ENCODE peak calls at places on chromosomes 1 and 21, in seven cellular contexts. One of them, this sample, is unnamed. For H3K36me3, the result is how much of the 10 kb centered on the place peaks cover.

GRCh38 chr1:61746768-61747167 is 4.5 kb downstream of the PATJ start:
- DNase-seq in body of pancreas: no peak
- DNase-seq in CD8-positive, alpha-beta memory T cell: no peak
- DNase-seq in heart left ventricle: no peak
- DNase-seq in SK-N-SH: no peak
- DNase-seq in cardiac muscle cell: no peak
- DNase-seq in sigmoid colon: no peak
- DNase-seq in this sample: no peak

GRCh38 chr1:160284220-160284781 is 632 bp downstream of the PEX19 start:
- DNase-seq in body of pancreas: no peak
- DNase-seq in CD8-positive, alpha-beta memory T cell: no peak
- DNase-seq in heart left ventricle: no peak
- DNase-seq in SK-N-SH: no peak
- DNase-seq in cardiac muscle cell: peak
- DNase-seq in sigmoid colon: no peak
- DNase-seq in this sample: no peak

GRCh38 chr1:55559111-55559510 is 343.9 kb upstream of the USP24 start:
- DNase-seq in body of pancreas: no peak
- DNase-seq in CD8-positive, alpha-beta memory T cell: no peak
- DNase-seq in heart left ventricle: no peak
- DNase-seq in SK-N-SH: no peak
- DNase-seq in cardiac muscle cell: no peak
- DNase-seq in sigmoid colon: no peak
- DNase-seq in this sample: no peak

GRCh38 chr1:114234408-114235119 is 80.9 kb upstream of the SYT6 start:
- DNase-seq in body of pancreas: no peak
- DNase-seq in CD8-positive, alpha-beta memory T cell: no peak
- DNase-seq in heart left ventricle: no peak
- DNase-seq in SK-N-SH: no peak
- DNase-seq in cardiac muscle cell: no peak
- DNase-seq in sigmoid colon: no peak
- DNase-seq in this sample: no peak

GRCh38 chr1:215883004-215883403 is 315.9 kb downstream of the KCTD3 start:
- DNase-seq in body of pancreas: no peak
- DNase-seq in CD8-positive, alpha-beta memory T cell: no peak
- DNase-seq in heart left ventricle: no peak
- DNase-seq in SK-N-SH: no peak
- DNase-seq in cardiac muscle cell: no peak
- DNase-seq in sigmoid colon: no peak
- DNase-seq in this sample: no peak

GRCh38 chr1:2018217-2019161 is 656 bp upstream of the GABRD start:
- DNase-seq in body of pancreas: no peak
- DNase-seq in CD8-positive, alpha-beta memory T cell: no peak
- DNase-seq in heart left ventricle: no peak
- DNase-seq in SK-N-SH: no peak
- DNase-seq in cardiac muscle cell: no peak
- DNase-seq in sigmoid colon: no peak
- DNase-seq in this sample: no peak

GRCh38 chr1:45508295-45509151 is 8.4 kb downstream of the MMACHC start:
- DNase-seq in body of pancreas: no peak
- DNase-seq in CD8-positive, alpha-beta memory T cell: no peak
- DNase-seq in heart left ventricle: no peak
- DNase-seq in SK-N-SH: no peak
- DNase-seq in cardiac muscle cell: no peak
- DNase-seq in sigmoid colon: no peak
- DNase-seq in this sample: no peak

GRCh38 chr21:41803316-41803715 is 36.5 kb upstream of the RIPK4 start:
- DNase-seq in body of pancreas: no peak
- DNase-seq in CD8-positive, alpha-beta memory T cell: no peak
- DNase-seq in heart left ventricle: no peak
- DNase-seq in SK-N-SH: no peak
- DNase-seq in cardiac muscle cell: no peak
- DNase-seq in sigmoid colon: no peak
- DNase-seq in this sample: no peak

GRCh38 chr1:208652300-208653160 is 408.3 kb upstream of the PLXNA2 start:
- DNase-seq in body of pancreas: peak
- DNase-seq in CD8-positive, alpha-beta memory T cell: no peak
- DNase-seq in heart left ventricle: no peak
- DNase-seq in SK-N-SH: peak
- DNase-seq in cardiac muscle cell: peak
- DNase-seq in sigmoid colon: peak
- DNase-seq in this sample: no peak

GRCh38 chr1:65525297-65526048 is 105.0 kb downstream of the LEPR start:
- DNase-seq in body of pancreas: peak
- DNase-seq in CD8-positive, alpha-beta memory T cell: no peak
- DNase-seq in heart left ventricle: peak
- DNase-seq in SK-N-SH: peak
- DNase-seq in cardiac muscle cell: peak
- DNase-seq in sigmoid colon: peak
- DNase-seq in this sample: peak

GRCh38 chr1:11787804-11788436 is 17.8 kb downstream of the MTHFR start:
- DNase-seq in body of pancreas: no peak
- DNase-seq in CD8-positive, alpha-beta memory T cell: no peak
- DNase-seq in heart left ventricle: no peak
- DNase-seq in SK-N-SH: no peak
- DNase-seq in cardiac muscle cell: no peak
- DNase-seq in sigmoid colon: no peak
- DNase-seq in this sample: peak

GRCh38 chr1:14876747-14877146 is 276.8 kb upstream of the TMEM51 start:
- DNase-seq in body of pancreas: no peak
- DNase-seq in CD8-positive, alpha-beta memory T cell: no peak
- DNase-seq in heart left ventricle: no peak
- DNase-seq in SK-N-SH: no peak
- DNase-seq in cardiac muscle cell: no peak
- DNase-seq in sigmoid colon: no peak
- DNase-seq in this sample: no peak

GRCh38 chr1:33292726-33293340 is 28.1 kb downstream of the A3GALT2 start:
- DNase-seq in body of pancreas: no peak
- DNase-seq in CD8-positive, alpha-beta memory T cell: no peak
- DNase-seq in heart left ventricle: no peak
- DNase-seq in SK-N-SH: no peak
- DNase-seq in cardiac muscle cell: no peak
- DNase-seq in sigmoid colon: peak
- DNase-seq in this sample: no peak

GRCh38 chr1:194535369-194535768 is 1349.0 kb upstream of the B3GALT2 start:
- DNase-seq in body of pancreas: no peak
- DNase-seq in CD8-positive, alpha-beta memory T cell: no peak
- DNase-seq in heart left ventricle: no peak
- DNase-seq in SK-N-SH: peak
- DNase-seq in cardiac muscle cell: no peak
- DNase-seq in sigmoid colon: no peak
- DNase-seq in this sample: no peak
- H3K27ac ChIP-seq in body of pancreas: no peak
- H3K27ac ChIP-seq in CD8-positive, alpha-beta memory T cell: no peak
- H3K27ac ChIP-seq in heart left ventricle: no peak
- H3K27ac ChIP-seq in SK-N-SH: no peak
- H3K27ac ChIP-seq in cardiac muscle cell: no peak
- H3K27ac ChIP-seq in sigmoid colon: no peak
- H3K27ac ChIP-seq in this sample: no peak

DNA sequence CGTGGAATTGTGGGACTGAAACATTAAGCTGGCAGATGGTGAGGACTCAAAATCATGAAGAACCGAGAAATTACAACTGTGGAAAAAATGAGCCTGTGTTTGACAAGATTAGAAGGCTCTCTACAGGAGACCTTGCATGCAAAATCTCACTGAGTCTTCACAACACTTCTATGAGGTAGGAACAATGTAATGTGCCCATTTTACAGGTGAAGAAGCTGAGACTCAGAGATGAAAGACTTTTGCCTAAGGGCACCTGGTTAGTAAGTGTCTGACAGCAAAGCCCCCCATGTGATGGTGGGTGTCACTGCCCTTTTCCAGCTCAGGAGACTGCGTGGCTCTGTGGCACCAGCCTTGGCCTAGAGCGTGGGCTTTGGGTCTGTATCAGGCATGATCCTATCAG is 21.0 kb downstream of the OPRD1 start:
- DNase-seq in body of pancreas: no peak
- DNase-seq in CD8-positive, alpha-beta memory T cell: no peak
- DNase-seq in heart left ventricle: no peak
- DNase-seq in SK-N-SH: no peak
- DNase-seq in cardiac muscle cell: no peak
- DNase-seq in sigmoid colon: no peak
- DNase-seq in this sample: no peak
- H3K36me3 ChIP-seq in body of pancreas: under half
- H3K36me3 ChIP-seq in CD8-positive, alpha-beta memory T cell: under half
- H3K36me3 ChIP-seq in heart left ventricle: under half
- H3K36me3 ChIP-seq in SK-N-SH: under half
- H3K36me3 ChIP-seq in cardiac muscle cell: under half
- H3K36me3 ChIP-seq in sigmoid colon: under half
- H3K36me3 ChIP-seq in this sample: under half

GRCh38 chr21:17428484-17428869 is 84.4 kb upstream of the CXADR start:
- DNase-seq in body of pancreas: no peak
- DNase-seq in CD8-positive, alpha-beta memory T cell: no peak
- DNase-seq in heart left ventricle: no peak
- DNase-seq in SK-N-SH: no peak
- DNase-seq in cardiac muscle cell: no peak
- DNase-seq in sigmoid colon: no peak
- DNase-seq in this sample: no peak
- H3K27ac ChIP-seq in body of pancreas: no peak
- H3K27ac ChIP-seq in CD8-positive, alpha-beta memory T cell: no peak
- H3K27ac ChIP-seq in heart left ventricle: no peak
- H3K27ac ChIP-seq in SK-N-SH: no peak
- H3K27ac ChIP-seq in cardiac muscle cell: no peak
- H3K27ac ChIP-seq in sigmoid colon: no peak
- H3K27ac ChIP-seq in this sample: no peak

GRCh38 chr1:26853600-26853999 is 9.3 kb upstream of the SFN start:
- DNase-seq in body of pancreas: no peak
- DNase-seq in CD8-positive, alpha-beta memory T cell: no peak
- DNase-seq in heart left ventricle: no peak
- DNase-seq in SK-N-SH: no peak
- DNase-seq in cardiac muscle cell: no peak
- DNase-seq in sigmoid colon: peak
- DNase-seq in this sample: no peak

GRCh38 chr1:26851106-26851684 is 11.8 kb upstream of the SFN start:
- DNase-seq in body of pancreas: no peak
- DNase-seq in CD8-positive, alpha-beta memory T cell: no peak
- DNase-seq in heart left ventricle: no peak
- DNase-seq in SK-N-SH: no peak
- DNase-seq in cardiac muscle cell: no peak
- DNase-seq in sigmoid colon: no peak
- DNase-seq in this sample: no peak

GRCh38 chr1:26853156-26853555 is 9.8 kb upstream of the SFN start:
- DNase-seq in body of pancreas: peak
- DNase-seq in CD8-positive, alpha-beta memory T cell: peak
- DNase-seq in heart left ventricle: peak
- DNase-seq in SK-N-SH: peak
- DNase-seq in cardiac muscle cell: peak
- DNase-seq in sigmoid colon: peak
- DNase-seq in this sample: peak

GRCh38 chr1:26854953-26855352 is 8.0 kb upstream of the SFN start:
- DNase-seq in body of pancreas: no peak
- DNase-seq in CD8-positive, alpha-beta memory T cell: no peak
- DNase-seq in heart left ventricle: no peak
- DNase-seq in SK-N-SH: no peak
- DNase-seq in cardiac muscle cell: no peak
- DNase-seq in sigmoid colon: peak
- DNase-seq in this sample: no peak

GRCh38 chr1:26852701-26853100 is 10.2 kb upstream of the SFN start:
- DNase-seq in body of pancreas: no peak
- DNase-seq in CD8-positive, alpha-beta memory T cell: no peak
- DNase-seq in heart left ventricle: no peak
- DNase-seq in SK-N-SH: no peak
- DNase-seq in cardiac muscle cell: no peak
- DNase-seq in sigmoid colon: peak
- DNase-seq in this sample: no peak
- H3K36me3 ChIP-seq in body of pancreas: under half
- H3K36me3 ChIP-seq in CD8-positive, alpha-beta memory T cell: half or more
- H3K36me3 ChIP-seq in heart left ventricle: half or more
- H3K36me3 ChIP-seq in SK-N-SH: under half
- H3K36me3 ChIP-seq in cardiac muscle cell: under half
- H3K36me3 ChIP-seq in sigmoid colon: half or more
- H3K36me3 ChIP-seq in this sample: half or more

DNA sequence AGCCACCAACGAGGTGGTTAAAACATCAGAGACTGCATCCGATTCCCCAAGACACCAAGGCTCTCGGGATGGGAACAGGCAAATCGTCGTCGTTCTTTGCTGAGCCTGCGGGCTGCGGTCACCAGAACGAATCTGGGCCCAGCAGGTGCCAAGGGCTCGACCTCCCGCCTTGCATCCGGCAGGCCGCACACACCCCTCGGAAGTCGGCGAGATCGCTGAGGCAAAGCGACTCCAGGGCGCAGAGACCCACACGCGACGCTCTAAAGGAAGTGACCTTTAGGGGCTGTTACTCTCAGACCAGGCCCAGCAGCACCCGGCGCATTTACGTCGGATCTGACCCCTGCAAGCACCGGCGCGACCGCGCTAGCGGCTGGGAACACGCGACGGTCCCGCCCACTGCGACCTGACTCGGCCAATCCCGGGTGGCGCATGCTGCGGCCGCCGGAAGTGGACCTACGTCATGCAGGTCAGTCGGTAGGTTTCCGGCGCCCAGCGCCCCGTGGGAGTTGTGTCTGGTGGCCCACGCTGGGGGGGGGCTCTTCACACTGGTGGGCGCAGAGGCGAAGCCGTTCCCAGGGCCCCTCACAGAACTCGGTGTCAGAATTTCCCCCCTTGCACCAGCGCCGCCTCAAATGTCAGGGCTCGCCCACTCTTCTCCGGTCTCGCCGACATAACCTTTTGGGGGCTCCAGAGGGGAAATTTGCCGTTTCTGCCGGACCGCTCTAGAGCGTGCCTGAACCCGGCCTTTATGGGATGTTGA is 7.5 kb upstream of the PARK7 start:
- DNase-seq in body of pancreas: peak
- DNase-seq in CD8-positive, alpha-beta memory T cell: peak
- DNase-seq in heart left ventricle: peak
- DNase-seq in SK-N-SH: peak
- DNase-seq in cardiac muscle cell: no peak
- DNase-seq in sigmoid colon: peak
- DNase-seq in this sample: peak
- H3K27ac ChIP-seq in body of pancreas: peak
- H3K27ac ChIP-seq in CD8-positive, alpha-beta memory T cell: peak
- H3K27ac ChIP-seq in heart left ventricle: peak
- H3K27ac ChIP-seq in SK-N-SH: no peak
- H3K27ac ChIP-seq in cardiac muscle cell: no peak
- H3K27ac ChIP-seq in sigmoid colon: peak
- H3K27ac ChIP-seq in this sample: peak